ENCODE peak calls at places on chromosomes 12 and 14, in five cellular contexts. N is heart left ventricle, Z is esophagus squamous epithelium, C is body of pancreas, W is GM12892. Q is an unnamed sample.

GRCh38 chr12:69688496-69689427 is 10.3 kb downstream of the BEST3 start:
- DNase-seq in N (peak; percentile 88), Z (no peak), C (no peak), W (no peak), Q (peak; percentile 69)

GRCh38 chr12:11991604-11992003 is 79.1 kb upstream of the BCL2L14 start:
- DNase-seq in N (no peak), Z (no peak), C (no peak), W (no peak), Q (no peak)

GRCh38 chr14:67982711-67983608 is 163.4 kb downstream of the RAD51B start:
- DNase-seq in N (no peak), Z (no peak), C (no peak), W (no peak), Q (no peak)

GRCh38 chr12:123151679-123152454 is 977 bp upstream of the PITPNM2 start:
- DNase-seq in N (no peak), Z (no peak), C (no peak), W (no peak), Q (no peak)

GRCh38 chr12:49527361-49528130 is 11.3 kb upstream of the KCNH3 start:
- DNase-seq in N (no peak), Z (no peak), C (no peak), W (no peak), Q (no peak)

GRCh38 chr14:35438910-35439713 is 34.6 kb upstream of the NFKBIA start:
- DNase-seq in N (no peak), Z (no peak), C (no peak), W (no peak), Q (no peak)

GRCh38 chr14:43877351-43877900 is 629.7 kb downstream of the FSCB start:
- DNase-seq in N (no peak), Z (no peak), C (no peak), W (no peak), Q (no peak)

GRCh38 chr14:31405599-31406251 is 14.6 kb downstream of the HEATR5A start:
- DNase-seq in N (no peak), Z (no peak), C (no peak), W (no peak), Q (no peak)

GRCh38 chr14:43200519-43200918 is 1306.6 kb downstream of the FSCB start:
- DNase-seq in N (no peak), Z (no peak), C (no peak), W (no peak), Q (no peak)

GRCh38 chr12:104215638-104216297 is at the start of gene TXNRD1:
- DNase-seq in N (peak; percentile 89), Z (peak; percentile 8), C (peak; percentile 75), W (peak; percentile 88), Q (peak; percentile 86)

GRCh38 chr14:76486251-76486743 is 110.4 kb downstream of the ESRRB start:
- DNase-seq in N (no peak), Z (no peak), C (no peak), W (no peak), Q (no peak)

GRCh38 chr12:3289702-3290101 is 201.3 kb upstream of the PRMT8 start:
- DNase-seq in N (no peak), Z (no peak), C (no peak), W (no peak), Q (no peak)

GRCh38 chr14:21264025-21264801 is 5.0 kb downstream of the HNRNPC start:
- DNase-seq in N (no peak), Z (no peak), C (no peak), W (no peak), Q (no peak)

GRCh38 chr12:89544730-89545184 is 18.9 kb upstream of the POC1B start:
- DNase-seq in N (peak; percentile 66), Z (no peak), C (peak; percentile 35), W (no peak), Q (peak; percentile 52)

GRCh38 chr12:110613771-110614684 is at the start of gene TCTN1:
- DNase-seq in N (peak; percentile 99), Z (peak; percentile 72), C (peak; percentile 93), W (peak; percentile 97), Q (peak; percentile 98)
- TF ChIP-seq POLR2A in N (peak; percentile 69), Z (peak; percentile 16), C (peak; percentile 58), W (peak; percentile 86), Q (no peak)

DNA sequence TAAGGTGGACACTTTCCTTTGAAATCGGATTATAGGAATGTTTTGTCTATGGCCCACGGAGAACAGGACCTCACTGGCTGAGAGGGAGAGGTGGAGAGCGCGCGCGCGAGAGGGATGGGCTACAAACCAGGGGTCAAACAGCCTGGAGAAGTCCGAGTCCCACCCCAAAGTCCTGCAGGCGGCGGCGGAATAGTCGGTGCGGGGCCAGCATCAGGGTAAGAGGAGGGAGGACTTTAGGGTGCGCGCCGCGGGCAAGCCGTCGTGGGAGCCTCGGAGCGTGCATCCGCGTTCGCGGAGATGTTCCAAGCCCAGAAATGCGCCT is 3.3 kb upstream of the HOXC8 start:
- DNase-seq in N (no peak), Z (no peak), C (no peak), W (no peak), Q (no peak)
- TF ChIP-seq POLR2A in N (no peak), Z (no peak), C (no peak), W (no peak), Q (no peak)

GRCh38 chr12:42238240-42239140 is at the start of gene YAF2:
- DNase-seq in N (peak; percentile 94), Z (peak; percentile 22), C (peak; percentile 87), W (peak; percentile 75), Q (peak; percentile 91)
- TF ChIP-seq POLR2A in N (peak; percentile 22), Z (peak; percentile 26), C (peak; percentile 39), W (peak; percentile 73), Q (no peak)

GRCh38 chr12:52249041-52249461 is 16.0 kb downstream of the KRT7 start:
- DNase-seq in N (no peak), Z (no peak), C (peak; percentile 94), W (no peak), Q (no peak)

GRCh38 chr12:52248541-52249035 is 15.5 kb downstream of the KRT7 start:
- DNase-seq in N (no peak), Z (no peak), C (no peak), W (no peak), Q (peak; percentile 34)

GRCh38 chr12:52247622-52248540 is 14.8 kb downstream of the KRT7 start:
- DNase-seq in N (no peak), Z (no peak), C (no peak), W (no peak), Q (no peak)

GRCh38 chr12:52250048-52250990 is 17.3 kb downstream of the KRT7 start:
- DNase-seq in N (no peak), Z (no peak), C (peak; percentile 25), W (no peak), Q (no peak)

GRCh38 chr12:52249511-52250047 is 16.5 kb downstream of the KRT7 start:
- DNase-seq in N (no peak), Z (no peak), C (peak; percentile 39), W (no peak), Q (peak; percentile 34)
- TF ChIP-seq POLR2A in N (no peak), Z (no peak), C (no peak), W (no peak), Q (no peak)

Q was measured in Peyer's patch.